ENCODE peak calls at places on chromosomes 7 and 10, in five cellular contexts. One of them, this sample, is unnamed.

GRCh38 chr7:151813997-151814396 is 62.9 kb downstream of the PRKAG2 start:
- DNase-seq in HL-60: no peak
- DNase-seq in upper lobe of left lung: no peak
- DNase-seq in GM23338: no peak
- DNase-seq in stomach: no peak
- DNase-seq in this sample: no peak

GRCh38 chr7:67758551-67758950 is 761.9 kb downstream of the TYW1 start:
- DNase-seq in HL-60: no peak
- DNase-seq in upper lobe of left lung: no peak
- DNase-seq in GM23338: no peak
- DNase-seq in stomach: no peak
- DNase-seq in this sample: no peak

GRCh38 chr7:130853503-130854279 is 119.7 kb upstream of the KLF14 start:
- DNase-seq in HL-60: no peak
- DNase-seq in upper lobe of left lung: no peak
- DNase-seq in GM23338: no peak
- DNase-seq in stomach: no peak
- DNase-seq in this sample: no peak

GRCh38 chr7:2967705-2968104 is 76.0 kb downstream of the CARD11 start:
- DNase-seq in HL-60: no peak
- DNase-seq in upper lobe of left lung: no peak
- DNase-seq in GM23338: no peak
- DNase-seq in stomach: no peak
- DNase-seq in this sample: no peak

GRCh38 chr10:46251857-46252847 is 34.6 kb upstream of the ANTXRL start:
- DNase-seq in HL-60: no peak
- DNase-seq in upper lobe of left lung: peak
- DNase-seq in GM23338: no peak
- DNase-seq in stomach: peak
- DNase-seq in this sample: no peak

GRCh38 chr10:10903620-10904019 is 114.1 kb upstream of the CELF2 start:
- DNase-seq in HL-60: no peak
- DNase-seq in upper lobe of left lung: no peak
- DNase-seq in GM23338: peak
- DNase-seq in stomach: no peak
- DNase-seq in this sample: no peak

GRCh38 chr10:99328579-99329237 is 448 bp upstream of the CNNM1 start:
- DNase-seq in HL-60: no peak
- DNase-seq in upper lobe of left lung: no peak
- DNase-seq in GM23338: peak
- DNase-seq in stomach: no peak
- DNase-seq in this sample: no peak

GRCh38 chr10:35578608-35578956 is 26.6 kb upstream of the GJD4 start:
- DNase-seq in HL-60: no peak
- DNase-seq in upper lobe of left lung: no peak
- DNase-seq in GM23338: no peak
- DNase-seq in stomach: no peak
- DNase-seq in this sample: no peak

DNA sequence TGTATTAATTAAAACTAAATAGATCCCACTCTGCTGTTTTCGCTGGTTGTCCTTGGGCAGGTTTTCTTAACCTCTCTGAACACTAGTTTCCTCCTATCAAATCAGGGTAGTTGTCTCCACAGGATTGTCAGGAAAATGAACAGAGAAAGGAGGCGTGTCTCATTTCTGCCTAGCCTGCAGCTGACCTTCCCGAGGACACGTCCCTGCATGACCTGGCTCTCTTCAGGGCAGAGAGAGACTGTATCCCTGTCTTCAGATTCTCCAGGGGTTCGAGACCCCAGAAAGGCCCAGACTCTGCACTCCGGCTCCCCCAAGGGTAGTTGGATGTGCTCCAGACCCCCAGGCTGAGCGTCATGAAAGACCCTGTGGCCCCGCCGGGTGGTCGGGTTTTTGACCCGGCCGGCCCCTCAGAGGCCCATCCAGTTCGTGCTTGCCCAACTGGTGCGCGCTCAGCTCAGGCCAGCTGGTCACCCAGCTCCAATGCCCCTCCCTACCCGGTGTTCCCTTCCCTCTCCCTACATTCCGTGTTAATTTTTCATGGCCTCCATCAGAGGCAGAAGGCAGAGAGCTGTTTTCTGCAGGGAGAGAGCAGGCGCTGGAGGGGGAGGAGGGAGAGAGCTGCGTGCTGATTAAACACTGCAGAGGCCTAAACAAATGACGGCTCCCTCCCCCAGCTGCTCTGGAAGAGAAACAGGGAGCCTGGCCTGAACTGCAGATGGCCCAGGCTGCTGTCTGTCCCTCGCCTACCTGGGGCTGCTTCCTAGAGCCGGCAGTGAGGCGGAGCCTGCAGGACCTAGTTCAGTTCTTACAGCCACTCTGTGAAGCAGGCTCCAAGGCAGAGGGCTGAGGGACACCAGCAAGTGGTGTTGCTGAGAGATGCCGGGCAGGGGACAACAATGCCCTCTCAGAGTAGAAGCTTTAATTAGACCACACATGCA is 86.2 kb upstream of the PPIF start:
- DNase-seq in HL-60: no peak
- DNase-seq in upper lobe of left lung: no peak
- DNase-seq in GM23338: peak
- DNase-seq in stomach: peak
- DNase-seq in this sample: no peak
- TF ChIP-seq POLR2AphosphoS5 in HL-60: no peak
- TF ChIP-seq POLR2AphosphoS5 in upper lobe of left lung: no peak
- TF ChIP-seq POLR2AphosphoS5 in GM23338: no peak
- TF ChIP-seq POLR2AphosphoS5 in stomach: peak
- TF ChIP-seq POLR2AphosphoS5 in this sample: peak

GRCh38 chr10:127907411-127908105 is 655 bp downstream of the PTPRE start:
- DNase-seq in HL-60: no peak
- DNase-seq in upper lobe of left lung: peak
- DNase-seq in GM23338: peak
- DNase-seq in stomach: peak
- DNase-seq in this sample: peak

GRCh38 chr10:127905623-127906261 is 1.2 kb upstream of the PTPRE start:
- DNase-seq in HL-60: no peak
- DNase-seq in upper lobe of left lung: no peak
- DNase-seq in GM23338: no peak
- DNase-seq in stomach: no peak
- DNase-seq in this sample: no peak

GRCh38 chr10:127908106-127908957 is 1.4 kb downstream of the PTPRE start:
- DNase-seq in HL-60: no peak
- DNase-seq in upper lobe of left lung: peak
- DNase-seq in GM23338: no peak
- DNase-seq in stomach: no peak
- DNase-seq in this sample: no peak

GRCh38 chr10:127904931-127905622 is 1.8 kb upstream of the PTPRE start:
- DNase-seq in HL-60: no peak
- DNase-seq in upper lobe of left lung: no peak
- DNase-seq in GM23338: no peak
- DNase-seq in stomach: no peak
- DNase-seq in this sample: no peak

DNA sequence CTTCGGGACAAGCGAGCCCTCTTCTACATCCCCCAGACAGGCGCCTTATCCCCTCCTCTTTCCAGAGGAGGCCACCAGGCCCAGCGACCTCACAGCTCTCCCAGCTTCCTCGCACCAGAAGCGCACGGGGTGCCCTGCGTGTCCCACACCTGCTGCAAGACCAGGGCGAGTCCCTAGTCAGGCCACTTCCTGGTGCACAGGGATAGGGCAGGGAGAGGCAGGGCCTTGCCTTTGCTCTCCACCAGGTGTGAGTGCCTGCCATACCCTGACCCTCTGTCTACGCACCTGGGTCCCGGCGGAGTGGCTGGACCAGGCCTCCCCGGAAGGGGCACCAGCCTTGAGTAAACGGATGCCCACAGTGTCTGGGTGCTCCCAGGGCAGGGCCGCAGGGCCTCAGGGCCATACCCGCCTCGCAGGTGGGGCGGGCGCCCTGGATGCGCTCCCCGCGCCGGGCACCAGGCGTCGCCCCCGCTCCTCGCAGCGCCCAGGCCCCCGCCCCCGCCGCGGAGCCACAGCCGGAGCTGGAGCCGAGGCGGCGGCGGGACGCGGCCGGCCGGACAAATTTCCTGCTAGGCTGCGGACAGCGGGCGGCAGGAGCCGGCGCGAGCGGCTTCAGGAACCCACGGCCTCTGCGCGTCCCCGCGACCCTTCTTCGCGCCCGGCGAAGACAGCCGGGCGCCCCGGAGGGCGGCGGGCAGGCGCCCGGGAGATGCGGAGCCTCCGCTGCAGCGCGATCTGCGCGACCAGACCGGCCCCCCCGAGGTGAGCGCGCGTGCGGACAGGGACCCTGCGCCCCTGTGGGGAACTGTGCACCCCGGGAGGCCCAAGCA is at the start of gene PTPRE:
- DNase-seq in HL-60: peak
- DNase-seq in upper lobe of left lung: peak
- DNase-seq in GM23338: peak
- DNase-seq in stomach: peak
- DNase-seq in this sample: peak
- TF ChIP-seq CTCF in HL-60: peak
- TF ChIP-seq CTCF in upper lobe of left lung: peak
- TF ChIP-seq CTCF in GM23338: peak
- TF ChIP-seq CTCF in stomach: no peak
- TF ChIP-seq CTCF in this sample: no peak

GRCh38 chr7:103810112-103810744 is 179.2 kb downstream of the RELN start:
- DNase-seq in HL-60: no peak
- DNase-seq in upper lobe of left lung: no peak
- DNase-seq in GM23338: no peak
- DNase-seq in stomach: no peak
- DNase-seq in this sample: no peak
- TF ChIP-seq POLR2AphosphoS5 in HL-60: no peak
- TF ChIP-seq POLR2AphosphoS5 in upper lobe of left lung: no peak
- TF ChIP-seq POLR2AphosphoS5 in GM23338: no peak
- TF ChIP-seq POLR2AphosphoS5 in stomach: no peak
- TF ChIP-seq POLR2AphosphoS5 in this sample: no peak

GRCh38 chr7:116988363-116988989 is 35.2 kb downstream of the ST7 start:
- DNase-seq in HL-60: no peak
- DNase-seq in upper lobe of left lung: no peak
- DNase-seq in GM23338: no peak
- DNase-seq in stomach: no peak
- DNase-seq in this sample: no peak
- TF ChIP-seq CTCF in HL-60: no peak
- TF ChIP-seq CTCF in upper lobe of left lung: no peak
- TF ChIP-seq CTCF in GM23338: no peak
- TF ChIP-seq CTCF in stomach: no peak
- TF ChIP-seq CTCF in this sample: peak

DNA sequence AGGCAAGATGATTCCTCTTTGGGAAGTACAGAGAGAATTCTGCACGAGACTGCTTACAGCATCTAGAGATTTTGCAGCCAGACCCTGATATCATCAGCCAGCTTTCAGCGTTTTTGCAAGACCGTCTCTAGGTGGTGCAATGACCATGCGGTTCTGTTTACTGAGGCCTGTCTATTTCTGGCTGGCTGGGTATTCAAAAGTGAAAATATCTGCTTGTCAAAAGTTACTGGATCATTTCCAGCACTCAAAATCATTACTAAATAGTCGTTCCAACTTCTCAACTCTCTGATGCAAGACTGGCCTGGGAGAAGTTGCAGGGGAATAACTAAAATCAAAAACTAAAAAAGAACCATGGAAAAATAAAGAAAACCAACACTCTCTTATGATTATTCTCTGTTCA is 240.1 kb downstream of the ELMO1 start:
- DNase-seq in HL-60: no peak
- DNase-seq in upper lobe of left lung: peak
- DNase-seq in GM23338: peak
- DNase-seq in stomach: peak
- DNase-seq in this sample: no peak
- TF ChIP-seq POLR2AphosphoS5 in HL-60: no peak
- TF ChIP-seq POLR2AphosphoS5 in upper lobe of left lung: peak
- TF ChIP-seq POLR2AphosphoS5 in GM23338: no peak
- TF ChIP-seq POLR2AphosphoS5 in stomach: peak
- TF ChIP-seq POLR2AphosphoS5 in this sample: peak

GRCh38 chr7:106372121-106372520 is 87.3 kb upstream of the NAMPT start:
- DNase-seq in HL-60: no peak
- DNase-seq in upper lobe of left lung: no peak
- DNase-seq in GM23338: no peak
- DNase-seq in stomach: no peak
- DNase-seq in this sample: no peak

GRCh38 chr7:106370542-106370941 is 85.8 kb upstream of the NAMPT start:
- DNase-seq in HL-60: no peak
- DNase-seq in upper lobe of left lung: no peak
- DNase-seq in GM23338: no peak
- DNase-seq in stomach: no peak
- DNase-seq in this sample: no peak

GRCh38 chr7:106369816-106370215 is 85.0 kb upstream of the NAMPT start:
- DNase-seq in HL-60: no peak
- DNase-seq in upper lobe of left lung: no peak
- DNase-seq in GM23338: no peak
- DNase-seq in stomach: no peak
- DNase-seq in this sample: no peak

GRCh38 chr7:106372595-106373318 is 88.0 kb upstream of the NAMPT start:
- DNase-seq in HL-60: no peak
- DNase-seq in upper lobe of left lung: no peak
- DNase-seq in GM23338: no peak
- DNase-seq in stomach: no peak
- DNase-seq in this sample: no peak

GRCh38 chr7:106371629-106372028 is 86.8 kb upstream of the NAMPT start:
- DNase-seq in HL-60: peak
- DNase-seq in upper lobe of left lung: peak
- DNase-seq in GM23338: no peak
- DNase-seq in stomach: no peak
- DNase-seq in this sample: peak
- TF ChIP-seq CTCF in HL-60: no peak
- TF ChIP-seq CTCF in upper lobe of left lung: no peak
- TF ChIP-seq CTCF in GM23338: no peak
- TF ChIP-seq CTCF in stomach: no peak
- TF ChIP-seq CTCF in this sample: no peak

DNA sequence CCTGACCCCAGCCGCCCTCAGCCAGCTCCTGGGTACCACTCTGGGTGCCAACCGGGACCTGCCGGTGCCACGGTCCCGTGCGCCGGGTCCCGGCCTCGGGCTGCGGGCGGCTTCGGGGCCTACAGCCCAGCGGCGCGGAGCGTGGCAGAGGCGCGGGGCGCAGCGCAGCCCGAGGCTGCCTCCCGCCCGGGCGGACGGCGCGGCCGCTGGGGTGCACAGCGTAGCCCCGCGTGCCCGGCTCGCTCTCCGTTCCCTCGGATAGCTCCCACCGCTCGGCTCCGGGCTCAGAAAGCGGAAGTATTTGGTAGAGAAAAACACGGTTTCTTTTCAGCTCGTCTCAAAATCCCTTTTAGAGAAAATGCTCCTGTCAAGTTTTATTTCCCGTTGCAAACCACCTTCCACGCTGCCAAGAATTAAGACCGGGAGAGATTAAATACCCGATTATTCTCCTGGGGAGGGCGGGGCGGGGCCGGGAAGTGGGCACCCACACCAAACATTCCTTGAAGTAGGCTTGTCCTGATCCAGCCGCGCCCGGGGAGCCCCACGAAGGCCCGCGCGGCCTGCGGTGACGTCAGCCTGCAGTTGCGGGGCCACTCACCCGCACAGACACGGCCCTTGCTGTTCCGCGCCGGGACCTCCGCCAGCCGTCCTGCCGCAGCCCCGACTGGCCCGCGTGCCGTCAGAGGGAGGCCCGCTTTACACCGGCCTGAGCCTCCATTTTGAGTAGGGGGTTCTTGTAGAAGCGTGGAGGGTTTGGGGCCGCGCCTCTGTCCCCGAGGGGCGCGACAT is 7.2 kb downstream of the HOXA13 start:
- DNase-seq in HL-60: peak
- DNase-seq in upper lobe of left lung: no peak
- DNase-seq in GM23338: no peak
- DNase-seq in stomach: no peak
- DNase-seq in this sample: peak
- TF ChIP-seq POLR2AphosphoS5 in HL-60: no peak
- TF ChIP-seq POLR2AphosphoS5 in upper lobe of left lung: no peak
- TF ChIP-seq POLR2AphosphoS5 in GM23338: no peak
- TF ChIP-seq POLR2AphosphoS5 in stomach: no peak
- TF ChIP-seq POLR2AphosphoS5 in this sample: no peak